ENCODE peak calls at places on chromosomes 11 and 22, in six cellular contexts. One of them, this sample, is unnamed.

GRCh38 chr11:67056640-67057409 is at the start of gene RHOD:
- DNase-seq in PC-3: peak
- DNase-seq in PC-9: peak
- DNase-seq in HAP-1: no peak
- DNase-seq in CD8-positive, alpha-beta T cell: peak
- DNase-seq in thoracic aorta: no peak
- DNase-seq in this sample: no peak

GRCh38 chr22:46792061-46792796 is 29.8 kb downstream of the TBC1D22A start:
- DNase-seq in PC-3: no peak
- DNase-seq in PC-9: no peak
- DNase-seq in HAP-1: no peak
- DNase-seq in CD8-positive, alpha-beta T cell: no peak
- DNase-seq in thoracic aorta: no peak
- DNase-seq in this sample: no peak

GRCh38 chr11:96228911-96229310 is 114.1 kb downstream of the MAML2 start:
- DNase-seq in PC-3: no peak
- DNase-seq in PC-9: no peak
- DNase-seq in HAP-1: no peak
- DNase-seq in CD8-positive, alpha-beta T cell: no peak
- DNase-seq in thoracic aorta: no peak
- DNase-seq in this sample: no peak

GRCh38 chr11:57544566-57544965 is 7.2 kb downstream of the SMTNL1 start:
- DNase-seq in PC-3: no peak
- DNase-seq in PC-9: no peak
- DNase-seq in HAP-1: no peak
- DNase-seq in CD8-positive, alpha-beta T cell: no peak
- DNase-seq in thoracic aorta: no peak
- DNase-seq in this sample: no peak

GRCh38 chr11:124865902-124866851 is 945 bp downstream of the ROBO3 start:
- DNase-seq in PC-3: peak
- DNase-seq in PC-9: no peak
- DNase-seq in HAP-1: no peak
- DNase-seq in CD8-positive, alpha-beta T cell: peak
- DNase-seq in thoracic aorta: no peak
- DNase-seq in this sample: peak

GRCh38 chr11:131977231-131977630 is 606.8 kb downstream of the NTM start:
- DNase-seq in PC-3: peak
- DNase-seq in PC-9: no peak
- DNase-seq in HAP-1: no peak
- DNase-seq in CD8-positive, alpha-beta T cell: no peak
- DNase-seq in thoracic aorta: no peak
- DNase-seq in this sample: no peak

GRCh38 chr11:33617672-33618362 is 82.8 kb downstream of the C11orf91 start:
- DNase-seq in PC-3: peak
- DNase-seq in PC-9: no peak
- DNase-seq in HAP-1: no peak
- DNase-seq in CD8-positive, alpha-beta T cell: no peak
- DNase-seq in thoracic aorta: no peak
- DNase-seq in this sample: no peak

GRCh38 chr11:29328961-29329441 is 687.8 kb downstream of the KCNA4 start:
- DNase-seq in PC-3: peak
- DNase-seq in PC-9: peak
- DNase-seq in HAP-1: peak
- DNase-seq in CD8-positive, alpha-beta T cell: no peak
- DNase-seq in thoracic aorta: no peak
- DNase-seq in this sample: no peak

GRCh38 chr11:45392621-45393183 is 106.6 kb upstream of the SYT13 start:
- DNase-seq in PC-3: no peak
- DNase-seq in PC-9: no peak
- DNase-seq in HAP-1: no peak
- DNase-seq in CD8-positive, alpha-beta T cell: no peak
- DNase-seq in thoracic aorta: no peak
- DNase-seq in this sample: no peak

GRCh38 chr22:38694945-38695344 is 5.8 kb downstream of the JOSD1 start:
- DNase-seq in PC-3: no peak
- DNase-seq in PC-9: no peak
- DNase-seq in HAP-1: no peak
- DNase-seq in CD8-positive, alpha-beta T cell: no peak
- DNase-seq in thoracic aorta: no peak
- DNase-seq in this sample: no peak

GRCh38 chr11:71173709-71174108 is 78.7 kb downstream of the SHANK2 start:
- DNase-seq in PC-3: no peak
- DNase-seq in PC-9: no peak
- DNase-seq in HAP-1: no peak
- DNase-seq in CD8-positive, alpha-beta T cell: no peak
- DNase-seq in thoracic aorta: no peak
- DNase-seq in this sample: no peak

GRCh38 chr11:66639066-66639813 is 737 bp downstream of the RBM4 start:
- DNase-seq in PC-3: peak
- DNase-seq in PC-9: no peak
- DNase-seq in HAP-1: no peak
- DNase-seq in CD8-positive, alpha-beta T cell: peak
- DNase-seq in thoracic aorta: no peak
- DNase-seq in this sample: no peak

GRCh38 chr11:131644204-131644603 is 273.8 kb downstream of the NTM start:
- DNase-seq in PC-3: no peak
- DNase-seq in PC-9: no peak
- DNase-seq in HAP-1: no peak
- DNase-seq in CD8-positive, alpha-beta T cell: no peak
- DNase-seq in thoracic aorta: no peak
- DNase-seq in this sample: no peak

GRCh38 chr22:27401321-27401720 is 400.2 kb downstream of the MN1 start:
- DNase-seq in PC-3: no peak
- DNase-seq in PC-9: no peak
- DNase-seq in HAP-1: no peak
- DNase-seq in CD8-positive, alpha-beta T cell: no peak
- DNase-seq in thoracic aorta: no peak
- DNase-seq in this sample: no peak

GRCh38 chr11:108958446-108959123 is 293.7 kb downstream of the DDX10 start:
- DNase-seq in PC-3: peak
- DNase-seq in PC-9: peak
- DNase-seq in HAP-1: no peak
- DNase-seq in CD8-positive, alpha-beta T cell: no peak
- DNase-seq in thoracic aorta: no peak
- DNase-seq in this sample: no peak

GRCh38 chr11:2885017-2885675 is 429 bp downstream of the CDKN1C start:
- DNase-seq in PC-3: peak
- DNase-seq in PC-9: peak
- DNase-seq in HAP-1: peak
- DNase-seq in CD8-positive, alpha-beta T cell: no peak
- DNase-seq in thoracic aorta: no peak
- DNase-seq in this sample: no peak

GRCh38 chr11:8258289-8258688 is 5.4 kb downstream of the LMO1 start:
- DNase-seq in PC-3: no peak
- DNase-seq in PC-9: no peak
- DNase-seq in HAP-1: no peak
- DNase-seq in CD8-positive, alpha-beta T cell: no peak
- DNase-seq in thoracic aorta: no peak
- DNase-seq in this sample: no peak

GRCh38 chr11:36365937-36366336 is 69.8 kb downstream of the PRR5L start:
- DNase-seq in PC-3: no peak
- DNase-seq in PC-9: no peak
- DNase-seq in HAP-1: no peak
- DNase-seq in CD8-positive, alpha-beta T cell: no peak
- DNase-seq in thoracic aorta: no peak
- DNase-seq in this sample: no peak

GRCh38 chr11:119161871-119162270 is 6.7 kb upstream of the NLRX1 start:
- DNase-seq in PC-3: no peak
- DNase-seq in PC-9: no peak
- DNase-seq in HAP-1: no peak
- DNase-seq in CD8-positive, alpha-beta T cell: no peak
- DNase-seq in thoracic aorta: no peak
- DNase-seq in this sample: no peak

GRCh38 chr11:66465371-66466224 is 1.1 kb upstream of the PELI3 start:
- DNase-seq in PC-3: no peak
- DNase-seq in PC-9: no peak
- DNase-seq in HAP-1: no peak
- DNase-seq in CD8-positive, alpha-beta T cell: no peak
- DNase-seq in thoracic aorta: no peak
- DNase-seq in this sample: no peak

GRCh38 chr11:126186031-126186698 is 25.3 kb downstream of the RPUSD4 start:
- DNase-seq in PC-3: no peak
- DNase-seq in PC-9: no peak
- DNase-seq in HAP-1: no peak
- DNase-seq in CD8-positive, alpha-beta T cell: no peak
- DNase-seq in thoracic aorta: no peak
- DNase-seq in this sample: no peak

GRCh38 chr22:31637375-31637937 is 24.6 kb downstream of the PISD start:
- DNase-seq in PC-3: no peak
- DNase-seq in PC-9: no peak
- DNase-seq in HAP-1: no peak
- DNase-seq in CD8-positive, alpha-beta T cell: no peak
- DNase-seq in thoracic aorta: no peak
- DNase-seq in this sample: no peak

GRCh38 chr11:118791961-118792578 is 1.1 kb upstream of the DDX6 start:
- DNase-seq in PC-3: peak
- DNase-seq in PC-9: no peak
- DNase-seq in HAP-1: no peak
- DNase-seq in CD8-positive, alpha-beta T cell: peak
- DNase-seq in thoracic aorta: no peak
- DNase-seq in this sample: peak

GRCh38 chr22:27988704-27989103 is 69.6 kb upstream of the PITPNB start:
- DNase-seq in PC-3: no peak
- DNase-seq in PC-9: no peak
- DNase-seq in HAP-1: no peak
- DNase-seq in CD8-positive, alpha-beta T cell: no peak
- DNase-seq in thoracic aorta: no peak
- DNase-seq in this sample: no peak

GRCh38 chr11:127003260-127003981 is 2.9 kb upstream of the KIRREL3 start:
- DNase-seq in PC-3: no peak
- DNase-seq in PC-9: peak
- DNase-seq in HAP-1: peak
- DNase-seq in CD8-positive, alpha-beta T cell: no peak
- DNase-seq in thoracic aorta: no peak
- DNase-seq in this sample: no peak

GRCh38 chr11:103898065-103898464 is 138.4 kb upstream of the DDI1 start:
- DNase-seq in PC-3: no peak
- DNase-seq in PC-9: no peak
- DNase-seq in HAP-1: no peak
- DNase-seq in CD8-positive, alpha-beta T cell: no peak
- DNase-seq in thoracic aorta: no peak
- DNase-seq in this sample: no peak